ENCODE peak calls at places on chromosome 6, in six cellular contexts. H is H9, C is aorta, N is testis, T is fibroblast of lung, M is H1. B is an unnamed sample. For H3K27me3, the result is how much of the 10 kb centered on the place peaks cover.

GRCh38 chr6:55943329-55943728 is 67.9 kb upstream of the BMP5 start:
- DNase-seq in C (no peak), T (peak), H (no peak), N (no peak), M (no peak), B (no peak)

GRCh38 chr6:9647599-9647998 is 767.3 kb downstream of the TFAP2A start:
- DNase-seq in M (no peak), T (peak), N (no peak), H (no peak), C (no peak), B (no peak)

GRCh38 chr6:36073587-36073986 is 46.0 kb downstream of the MAPK14 start:
- DNase-seq in M (no peak), C (no peak), N (no peak), T (no peak), H (no peak), B (no peak)

GRCh38 chr6:170175644-170176620 is 114.9 kb downstream of the DLL1 start:
- DNase-seq in T (no peak), N (peak), C (no peak), M (no peak), H (peak), B (no peak)

GRCh38 chr6:128768187-128768586 is 114.8 kb upstream of the LAMA2 start:
- DNase-seq in T (no peak), C (no peak), N (no peak), H (no peak), M (no peak), B (no peak)

GRCh38 chr6:82331031-82331773 is 32.4 kb upstream of the TPBG start:
- DNase-seq in H (peak), N (no peak), C (no peak), M (no peak), T (peak), B (no peak)

GRCh38 chr6:87926687-87927086 is 121.0 kb upstream of the SPACA1 start:
- DNase-seq in H (no peak), C (no peak), T (no peak), N (no peak), M (no peak), B (no peak)

GRCh38 chr6:130033999-130034814 is 15.8 kb downstream of the L3MBTL3 start:
- DNase-seq in H (no peak), C (no peak), M (no peak), T (peak), N (peak), B (no peak)

GRCh38 chr6:56374841-56375369 is 127.5 kb upstream of the COL21A1 start:
- DNase-seq in T (peak), M (no peak), H (no peak), N (peak), C (no peak), B (no peak)

GRCh38 chr6:75147512-75147911 is 58.3 kb downstream of the COL12A1 start:
- DNase-seq in H (no peak), C (no peak), N (no peak), T (peak), M (no peak), B (no peak)

GRCh38 chr6:122399055-122399347 is 451 bp upstream of the HSF2 start:
- DNase-seq in T (no peak), M (no peak), C (no peak), H (no peak), N (no peak), B (no peak)

GRCh38 chr6:40912158-40912946 is 126.7 kb downstream of the UNC5CL start:
- DNase-seq in C (no peak), H (peak), N (peak), T (no peak), M (peak), B (peak)

GRCh38 chr6:85113934-85114582 is 335.8 kb upstream of the NT5E start:
- DNase-seq in M (no peak), N (peak), T (no peak), C (no peak), H (no peak), B (no peak)

GRCh38 chr6:143513410-143513809 is 1.9 kb upstream of the FUCA2 start:
- DNase-seq in N (peak), H (peak), C (no peak), T (no peak), M (no peak), B (no peak)

GRCh38 chr6:18055714-18056382 is 66.6 kb downstream of the NHLRC1 start:
- DNase-seq in C (no peak), N (no peak), T (no peak), H (no peak), M (no peak), B (no peak)

GRCh38 chr6:47278545-47278944 is 31.2 kb downstream of the TNFRSF21 start:
- DNase-seq in M (no peak), C (no peak), H (no peak), N (no peak), T (no peak), B (no peak)

GRCh38 chr6:151481752-151482151 is 12.1 kb upstream of the CCDC170 start:
- DNase-seq in N (no peak), M (no peak), H (no peak), T (no peak), C (no peak), B (no peak)

GRCh38 chr6:79186564-79186963 is 47.9 kb downstream of the HMGN3 start:
- DNase-seq in M (no peak), C (no peak), T (no peak), H (no peak), N (no peak), B (no peak)

GRCh38 chr6:145602927-145603326 is 132.4 kb downstream of the EPM2A start:
- DNase-seq in T (no peak), M (no peak), H (no peak), N (no peak), C (no peak), B (no peak)

GRCh38 chr6:105688573-105688972 is 285.7 kb upstream of the PREP start:
- DNase-seq in T (no peak), H (no peak), C (no peak), M (no peak), N (no peak), B (no peak)

GRCh38 chr6:113599444-113599843 is 257.7 kb upstream of the MARCKS start:
- DNase-seq in M (no peak), N (no peak), C (no peak), H (no peak), T (peak), B (no peak)

GRCh38 chr6:4128748-4129147 is 6.6 kb downstream of the ECI2 start:
- DNase-seq in H (no peak), T (peak), C (no peak), M (no peak), N (no peak), B (no peak)

GRCh38 chr6:54056105-54056504 is 55.1 kb upstream of the MLIP start:
- DNase-seq in C (no peak), M (no peak), T (no peak), N (no peak), H (no peak), B (no peak)

GRCh38 chr6:99590728-99591672 is 15.6 kb upstream of the PRDM13 start:
- DNase-seq in C (peak), H (peak), M (no peak), T (no peak), N (no peak), B (no peak)

GRCh38 chr6:133854167-133854632 is 34.7 kb upstream of the TCF21 start:
- DNase-seq in H (peak), M (no peak), N (no peak), C (no peak), T (no peak), B (no peak)
- H3K27me3 ChIP-seq in H (under half), M (under half), N (under half), C (under half), T (under half), B (under half)

GRCh38 chr6:168950500-168951223 is 303.0 kb downstream of the THBS2 start:
- DNase-seq in H (no peak), T (no peak), N (no peak), C (no peak), M (no peak), B (no peak)
- H3K27me3 ChIP-seq in H (under half), T (under half), N (under half), C (under half), M (under half), B (under half)

DNA sequence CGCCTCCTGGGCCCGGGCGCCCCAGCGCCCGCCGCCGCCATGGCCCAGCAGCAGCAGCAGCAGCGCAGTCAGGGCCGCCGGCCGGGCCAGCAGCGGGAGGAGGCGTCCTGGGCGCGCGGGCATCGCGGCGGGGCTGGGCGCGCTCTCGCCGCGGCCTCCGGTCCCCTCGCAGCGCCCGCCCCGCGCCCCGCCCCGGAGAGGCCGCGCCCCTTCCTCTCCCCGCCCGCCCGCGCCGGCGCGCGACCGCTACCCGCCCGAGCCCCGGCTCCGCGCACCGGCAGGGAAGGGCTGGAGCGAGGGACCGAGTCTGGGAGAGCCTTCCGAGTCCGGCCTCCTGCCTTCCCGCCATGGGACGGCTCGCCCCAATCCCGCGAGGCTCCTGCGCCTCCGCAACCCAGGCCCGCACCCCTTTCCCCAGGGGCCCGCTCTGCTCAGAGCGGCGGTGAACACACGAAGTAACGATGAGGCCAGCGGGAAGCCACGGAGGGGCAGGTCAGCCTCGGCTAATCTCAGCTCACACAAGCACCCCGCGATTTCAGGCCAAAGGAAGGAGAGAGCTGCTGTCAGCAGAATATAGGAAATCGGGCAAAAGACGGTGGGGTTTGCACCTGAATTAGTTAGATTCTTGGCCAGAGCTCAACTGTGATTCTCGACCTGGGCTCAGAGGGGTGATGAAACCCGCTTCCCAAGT is at the start of gene TXNDC5:
- DNase-seq in M (no peak), C (peak), N (peak), T (peak), H (peak), B (no peak)
- H3K27me3 ChIP-seq in M (under half), C (under half), N (under half), T (under half), H (under half), B (under half)

DNA sequence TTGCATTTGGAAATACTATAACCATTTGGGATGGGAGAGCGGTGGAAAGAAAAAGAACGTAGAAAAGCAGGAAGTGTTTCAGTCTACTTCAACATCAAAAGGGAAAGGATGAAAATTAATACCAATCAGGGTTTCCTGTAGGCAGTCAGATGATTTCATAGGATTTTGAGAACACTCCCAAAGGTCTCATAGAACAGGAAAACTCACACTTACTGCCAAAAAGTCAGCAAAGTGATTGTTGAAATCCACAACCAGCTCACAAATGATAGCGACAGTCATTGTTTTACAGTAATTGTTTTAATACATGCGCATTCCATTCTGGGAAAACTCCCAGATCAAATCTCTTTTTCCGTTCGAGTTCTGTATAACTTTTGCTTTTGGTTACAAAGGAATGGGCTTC is 5.3 kb upstream of the CNKSR3 start:
- DNase-seq in N (no peak), M (no peak), H (no peak), C (no peak), T (no peak), B (no peak)
- H3K27me3 ChIP-seq in N (under half), M (under half), H (under half), C (under half), T (under half), B (under half)

DNA sequence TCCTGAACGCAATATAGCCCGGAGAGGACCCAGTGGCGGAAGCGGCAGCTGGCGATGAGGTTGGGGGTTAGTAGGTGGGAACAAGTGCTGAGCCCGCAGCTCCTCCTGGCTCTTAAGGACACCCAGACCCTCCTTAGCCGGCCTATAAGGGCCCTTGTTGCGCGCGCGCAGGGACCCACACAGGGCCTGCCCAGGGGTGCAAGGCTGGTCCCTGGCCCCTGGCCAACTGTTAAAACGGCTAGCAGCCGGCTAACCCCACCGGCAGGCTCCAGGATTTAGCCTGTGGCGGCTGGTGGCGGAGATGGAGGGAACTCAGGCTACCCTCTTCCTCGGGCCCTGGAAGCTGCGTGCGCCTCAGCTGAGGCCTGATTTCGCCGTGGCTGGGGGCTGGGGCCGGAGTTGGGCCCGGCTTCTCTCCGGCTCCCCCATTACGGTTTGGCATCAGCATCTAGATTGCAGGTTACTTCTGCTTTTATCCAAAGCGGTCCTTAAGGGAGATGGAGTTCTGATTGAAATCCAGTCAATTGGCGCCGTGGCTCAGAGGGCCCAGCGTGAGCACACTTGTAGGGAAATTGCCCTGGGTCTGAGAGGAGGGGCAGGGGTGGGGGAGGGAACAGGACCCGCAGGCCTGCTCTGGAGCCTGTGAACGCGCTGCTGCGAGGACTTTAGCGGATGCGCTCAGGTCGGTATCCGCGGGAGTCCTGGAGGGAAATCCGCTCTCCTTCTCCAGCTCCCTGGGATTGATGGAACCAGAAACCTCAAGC is 37.0 kb upstream of the CCDC167 start:
- DNase-seq in H (peak), C (no peak), N (no peak), T (no peak), M (no peak), B (no peak)
- H3K27me3 ChIP-seq in H (under half), C (under half), N (under half), T (half or more), M (half or more), B (under half)

GRCh38 chr6:117276778-117277177 is 11.4 kb downstream of the VGLL2 start:
- DNase-seq in T (no peak), M (no peak), C (no peak), N (no peak), H (no peak), B (no peak)
- H3K27me3 ChIP-seq in T (under half), M (under half), C (under half), N (under half), H (under half), B (under half)

DNA sequence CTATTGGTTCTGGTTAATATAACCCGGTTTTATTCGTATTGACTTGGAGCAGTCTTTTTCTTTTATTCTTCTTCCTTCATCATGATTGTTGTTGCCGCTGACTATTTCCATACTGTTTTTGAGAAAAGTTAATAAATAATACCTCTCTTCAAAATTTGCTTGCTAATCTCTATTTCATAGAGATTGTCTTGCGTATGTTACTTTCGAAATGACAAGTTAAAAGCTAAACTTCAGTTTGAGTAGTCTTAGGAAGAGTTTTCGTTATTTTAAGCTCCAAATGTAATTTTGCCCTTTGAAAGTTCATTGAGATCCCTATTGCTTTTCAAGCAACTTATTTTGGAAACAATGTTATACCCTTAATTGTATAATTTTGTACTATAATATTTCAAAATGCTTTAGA is 36.4 kb downstream of the DCBLD1 start:
- DNase-seq in M (no peak), N (no peak), T (no peak), H (no peak), C (no peak), B (no peak)
- H3K27me3 ChIP-seq in M (under half), N (under half), T (under half), H (under half), C (under half), B (under half)

DNA sequence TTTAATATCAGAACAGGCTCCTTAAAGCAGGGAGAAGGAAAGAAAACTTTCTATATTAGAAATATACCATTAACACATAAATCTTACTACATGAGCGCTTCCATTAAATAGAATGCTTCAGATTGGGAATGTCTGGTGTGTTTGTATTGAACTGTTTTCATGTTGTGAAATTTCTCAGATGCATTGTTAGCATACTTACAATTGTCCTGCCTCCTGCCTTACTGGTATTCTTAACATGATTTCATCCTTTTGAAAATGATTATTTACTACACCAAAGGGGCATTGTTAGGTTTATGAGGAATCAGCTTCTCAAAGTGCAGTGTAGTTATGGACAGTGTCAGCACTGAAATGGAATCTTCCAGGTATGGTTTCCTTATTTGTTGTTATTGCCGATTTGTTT is 145.6 kb downstream of the MTFR2 start:
- DNase-seq in M (no peak), N (no peak), C (no peak), T (no peak), H (no peak), B (no peak)
- H3K27me3 ChIP-seq in M (half or more), N (under half), C (under half), T (under half), H (half or more), B (under half)